ENCODE peak calls at places on chromosomes 4 and X, in six cellular contexts. One of them, this sample, is unnamed.

GRCh38 chrX:150655713-150656266 is 37.4 kb upstream of the MTMR1 start:
- DNase-seq in mammary epithelial cell: no peak
- DNase-seq in colonic mucosa: no peak
- DNase-seq in COR-L47: no peak
- DNase-seq in activated CD4-positive, alpha-beta T cell treated with anti-CD3 and anti-CD28 coated beads for 36 hours: no peak
- DNase-seq in stimulated activated CD8-positive, alpha-beta memory T cell treated with anti-CD3 and anti-CD28 coated beads, Interleukin-15, amount 100 ng/mL, for 24 hours: no peak
- DNase-seq in this sample: no peak

GRCh38 chr4:152983774-152984411 is 47.8 kb downstream of the FHDC1 start:
- DNase-seq in mammary epithelial cell: peak; percentile 86
- DNase-seq in colonic mucosa: no peak
- DNase-seq in COR-L47: no peak
- DNase-seq in activated CD4-positive, alpha-beta T cell treated with anti-CD3 and anti-CD28 coated beads for 36 hours: no peak
- DNase-seq in stimulated activated CD8-positive, alpha-beta memory T cell treated with anti-CD3 and anti-CD28 coated beads, Interleukin-15, amount 100 ng/mL, for 24 hours: no peak
- DNase-seq in this sample: no peak

GRCh38 chr4:37892641-37893040 is 1.8 kb downstream of the TBC1D1 start:
- DNase-seq in mammary epithelial cell: no peak
- DNase-seq in colonic mucosa: no peak
- DNase-seq in COR-L47: no peak
- DNase-seq in activated CD4-positive, alpha-beta T cell treated with anti-CD3 and anti-CD28 coated beads for 36 hours: peak; percentile 69
- DNase-seq in stimulated activated CD8-positive, alpha-beta memory T cell treated with anti-CD3 and anti-CD28 coated beads, Interleukin-15, amount 100 ng/mL, for 24 hours: no peak
- DNase-seq in this sample: peak; percentile 78

GRCh38 chr4:73236151-73236550 is 22.4 kb downstream of the ANKRD17 start:
- DNase-seq in mammary epithelial cell: no peak
- DNase-seq in colonic mucosa: no peak
- DNase-seq in COR-L47: no peak
- DNase-seq in activated CD4-positive, alpha-beta T cell treated with anti-CD3 and anti-CD28 coated beads for 36 hours: no peak
- DNase-seq in stimulated activated CD8-positive, alpha-beta memory T cell treated with anti-CD3 and anti-CD28 coated beads, Interleukin-15, amount 100 ng/mL, for 24 hours: no peak
- DNase-seq in this sample: no peak

GRCh38 chr4:28536124-28536523 is 1675.5 kb downstream of the STIM2 start:
- DNase-seq in mammary epithelial cell: no peak
- DNase-seq in colonic mucosa: no peak
- DNase-seq in COR-L47: no peak
- DNase-seq in activated CD4-positive, alpha-beta T cell treated with anti-CD3 and anti-CD28 coated beads for 36 hours: no peak
- DNase-seq in stimulated activated CD8-positive, alpha-beta memory T cell treated with anti-CD3 and anti-CD28 coated beads, Interleukin-15, amount 100 ng/mL, for 24 hours: no peak
- DNase-seq in this sample: no peak

GRCh38 chrX:48864210-48864609 is 28.8 kb upstream of the PCSK1N start:
- DNase-seq in mammary epithelial cell: peak; percentile 64
- DNase-seq in colonic mucosa: no peak
- DNase-seq in COR-L47: no peak
- DNase-seq in activated CD4-positive, alpha-beta T cell treated with anti-CD3 and anti-CD28 coated beads for 36 hours: no peak
- DNase-seq in stimulated activated CD8-positive, alpha-beta memory T cell treated with anti-CD3 and anti-CD28 coated beads, Interleukin-15, amount 100 ng/mL, for 24 hours: no peak
- DNase-seq in this sample: no peak

GRCh38 chr4:93480452-93480851 is 348.1 kb upstream of the ATOH1 start:
- DNase-seq in mammary epithelial cell: peak; percentile 47
- DNase-seq in colonic mucosa: no peak
- DNase-seq in COR-L47: no peak
- DNase-seq in activated CD4-positive, alpha-beta T cell treated with anti-CD3 and anti-CD28 coated beads for 36 hours: no peak
- DNase-seq in stimulated activated CD8-positive, alpha-beta memory T cell treated with anti-CD3 and anti-CD28 coated beads, Interleukin-15, amount 100 ng/mL, for 24 hours: no peak
- DNase-seq in this sample: no peak

GRCh38 chrX:68273887-68274286 is 159.4 kb downstream of the OPHN1 start:
- DNase-seq in mammary epithelial cell: no peak
- DNase-seq in colonic mucosa: no peak
- DNase-seq in COR-L47: no peak
- DNase-seq in activated CD4-positive, alpha-beta T cell treated with anti-CD3 and anti-CD28 coated beads for 36 hours: no peak
- DNase-seq in stimulated activated CD8-positive, alpha-beta memory T cell treated with anti-CD3 and anti-CD28 coated beads, Interleukin-15, amount 100 ng/mL, for 24 hours: no peak
- DNase-seq in this sample: no peak

GRCh38 chrX:151505796-151506195 is 57.7 kb upstream of the PASD1 start:
- DNase-seq in mammary epithelial cell: peak; percentile 21
- DNase-seq in colonic mucosa: no peak
- DNase-seq in COR-L47: peak; percentile 1
- DNase-seq in activated CD4-positive, alpha-beta T cell treated with anti-CD3 and anti-CD28 coated beads for 36 hours: peak; percentile 24
- DNase-seq in stimulated activated CD8-positive, alpha-beta memory T cell treated with anti-CD3 and anti-CD28 coated beads, Interleukin-15, amount 100 ng/mL, for 24 hours: no peak
- DNase-seq in this sample: peak; percentile 40

GRCh38 chr4:114890773-114891172 is 222.6 kb downstream of the NDST4 start:
- DNase-seq in mammary epithelial cell: no peak
- DNase-seq in colonic mucosa: no peak
- DNase-seq in COR-L47: no peak
- DNase-seq in activated CD4-positive, alpha-beta T cell treated with anti-CD3 and anti-CD28 coated beads for 36 hours: no peak
- DNase-seq in stimulated activated CD8-positive, alpha-beta memory T cell treated with anti-CD3 and anti-CD28 coated beads, Interleukin-15, amount 100 ng/mL, for 24 hours: no peak
- DNase-seq in this sample: no peak

GRCh38 chr4:112379306-112379705 is 82.1 kb downstream of the ALPK1 start:
- DNase-seq in mammary epithelial cell: no peak
- DNase-seq in colonic mucosa: no peak
- DNase-seq in COR-L47: no peak
- DNase-seq in activated CD4-positive, alpha-beta T cell treated with anti-CD3 and anti-CD28 coated beads for 36 hours: no peak
- DNase-seq in stimulated activated CD8-positive, alpha-beta memory T cell treated with anti-CD3 and anti-CD28 coated beads, Interleukin-15, amount 100 ng/mL, for 24 hours: no peak
- DNase-seq in this sample: no peak

GRCh38 chr4:142407569-142407968 is 438.5 kb downstream of the INPP4B start:
- DNase-seq in mammary epithelial cell: no peak
- DNase-seq in colonic mucosa: no peak
- DNase-seq in COR-L47: no peak
- DNase-seq in activated CD4-positive, alpha-beta T cell treated with anti-CD3 and anti-CD28 coated beads for 36 hours: no peak
- DNase-seq in stimulated activated CD8-positive, alpha-beta memory T cell treated with anti-CD3 and anti-CD28 coated beads, Interleukin-15, amount 100 ng/mL, for 24 hours: no peak
- DNase-seq in this sample: no peak

GRCh38 chr4:189083769-189084168 is 856.9 kb upstream of the FRG1 start:
- DNase-seq in mammary epithelial cell: no peak
- DNase-seq in colonic mucosa: no peak
- DNase-seq in COR-L47: no peak
- DNase-seq in activated CD4-positive, alpha-beta T cell treated with anti-CD3 and anti-CD28 coated beads for 36 hours: no peak
- DNase-seq in stimulated activated CD8-positive, alpha-beta memory T cell treated with anti-CD3 and anti-CD28 coated beads, Interleukin-15, amount 100 ng/mL, for 24 hours: no peak
- DNase-seq in this sample: no peak

GRCh38 chr4:61590881-61591280 is 390.8 kb downstream of the ADGRL3 start:
- DNase-seq in mammary epithelial cell: no peak
- DNase-seq in colonic mucosa: no peak
- DNase-seq in COR-L47: no peak
- DNase-seq in activated CD4-positive, alpha-beta T cell treated with anti-CD3 and anti-CD28 coated beads for 36 hours: no peak
- DNase-seq in stimulated activated CD8-positive, alpha-beta memory T cell treated with anti-CD3 and anti-CD28 coated beads, Interleukin-15, amount 100 ng/mL, for 24 hours: no peak
- DNase-seq in this sample: no peak

GRCh38 chr4:125187621-125188176 is 127.1 kb upstream of the FAT4 start:
- DNase-seq in mammary epithelial cell: peak; percentile 77
- DNase-seq in colonic mucosa: no peak
- DNase-seq in COR-L47: no peak
- DNase-seq in activated CD4-positive, alpha-beta T cell treated with anti-CD3 and anti-CD28 coated beads for 36 hours: no peak
- DNase-seq in stimulated activated CD8-positive, alpha-beta memory T cell treated with anti-CD3 and anti-CD28 coated beads, Interleukin-15, amount 100 ng/mL, for 24 hours: no peak
- DNase-seq in this sample: no peak

GRCh38 chr4:111780965-111781364 is 364.3 kb upstream of the FAM241A start:
- DNase-seq in mammary epithelial cell: no peak
- DNase-seq in colonic mucosa: no peak
- DNase-seq in COR-L47: no peak
- DNase-seq in activated CD4-positive, alpha-beta T cell treated with anti-CD3 and anti-CD28 coated beads for 36 hours: no peak
- DNase-seq in stimulated activated CD8-positive, alpha-beta memory T cell treated with anti-CD3 and anti-CD28 coated beads, Interleukin-15, amount 100 ng/mL, for 24 hours: no peak
- DNase-seq in this sample: no peak

GRCh38 chr4:94974773-94975172 is 217.0 kb downstream of the BMPR1B start:
- DNase-seq in mammary epithelial cell: peak; percentile 17
- DNase-seq in colonic mucosa: no peak
- DNase-seq in COR-L47: peak; percentile 3
- DNase-seq in activated CD4-positive, alpha-beta T cell treated with anti-CD3 and anti-CD28 coated beads for 36 hours: no peak
- DNase-seq in stimulated activated CD8-positive, alpha-beta memory T cell treated with anti-CD3 and anti-CD28 coated beads, Interleukin-15, amount 100 ng/mL, for 24 hours: no peak
- DNase-seq in this sample: no peak

GRCh38 chrX:123731987-123732678 is 719 bp downstream of the THOC2 start:
- DNase-seq in mammary epithelial cell: no peak
- DNase-seq in colonic mucosa: peak; percentile 32
- DNase-seq in COR-L47: peak; percentile 1
- DNase-seq in activated CD4-positive, alpha-beta T cell treated with anti-CD3 and anti-CD28 coated beads for 36 hours: peak; percentile 25
- DNase-seq in stimulated activated CD8-positive, alpha-beta memory T cell treated with anti-CD3 and anti-CD28 coated beads, Interleukin-15, amount 100 ng/mL, for 24 hours: no peak
- DNase-seq in this sample: no peak

GRCh38 chr4:40617903-40618302 is 11.8 kb downstream of the RBM47 start:
- DNase-seq in mammary epithelial cell: no peak
- DNase-seq in colonic mucosa: no peak
- DNase-seq in COR-L47: no peak
- DNase-seq in activated CD4-positive, alpha-beta T cell treated with anti-CD3 and anti-CD28 coated beads for 36 hours: no peak
- DNase-seq in stimulated activated CD8-positive, alpha-beta memory T cell treated with anti-CD3 and anti-CD28 coated beads, Interleukin-15, amount 100 ng/mL, for 24 hours: no peak
- DNase-seq in this sample: no peak

GRCh38 chr4:180190382-180190781 is 2052.8 kb upstream of the TENM3 start:
- DNase-seq in mammary epithelial cell: no peak
- DNase-seq in colonic mucosa: no peak
- DNase-seq in COR-L47: no peak
- DNase-seq in activated CD4-positive, alpha-beta T cell treated with anti-CD3 and anti-CD28 coated beads for 36 hours: no peak
- DNase-seq in stimulated activated CD8-positive, alpha-beta memory T cell treated with anti-CD3 and anti-CD28 coated beads, Interleukin-15, amount 100 ng/mL, for 24 hours: no peak
- DNase-seq in this sample: no peak

GRCh38 chrX:150018931-150019331 is 80.6 kb upstream of the EOLA2 start:
- DNase-seq in mammary epithelial cell: no peak
- DNase-seq in colonic mucosa: no peak
- DNase-seq in COR-L47: no peak
- DNase-seq in activated CD4-positive, alpha-beta T cell treated with anti-CD3 and anti-CD28 coated beads for 36 hours: no peak
- DNase-seq in stimulated activated CD8-positive, alpha-beta memory T cell treated with anti-CD3 and anti-CD28 coated beads, Interleukin-15, amount 100 ng/mL, for 24 hours: no peak
- DNase-seq in this sample: no peak

GRCh38 chrX:30876367-30876766 is 12.7 kb downstream of the TAB3 start:
- DNase-seq in mammary epithelial cell: peak; percentile 70
- DNase-seq in colonic mucosa: no peak
- DNase-seq in COR-L47: no peak
- DNase-seq in activated CD4-positive, alpha-beta T cell treated with anti-CD3 and anti-CD28 coated beads for 36 hours: no peak
- DNase-seq in stimulated activated CD8-positive, alpha-beta memory T cell treated with anti-CD3 and anti-CD28 coated beads, Interleukin-15, amount 100 ng/mL, for 24 hours: no peak
- DNase-seq in this sample: no peak

This sample was measured in activated CD8-positive, alpha-beta T cell treated with anti-CD3 and anti-CD28 coated beads for 36 hours.